ENCODE peak calls at places on chromosome 12, in nine cellular contexts. U is RWPE2, F is nephron progenitor cell, D is left lung, B is stomach, O is tibial nerve, K is GM13977, V is GM23338, N is fibroblast of pulmonary artery. R is an unnamed sample.

GRCh38 chr12:50351120-50352043 is 45.0 kb downstream of the FAM186A start:
- DNase-seq in N (peak), F (peak), B (peak), U (no peak), K (no peak), D (no peak), O (no peak), V (no peak), R (no peak)

GRCh38 chr12:92912052-92912451 is 17.0 kb downstream of the EEA1 start:
- DNase-seq in O (no peak), K (peak), V (no peak), U (peak), N (no peak), D (no peak), B (no peak), F (no peak), R (peak)

GRCh38 chr12:19894049-19894448 is 454.8 kb downstream of the AEBP2 start:
- DNase-seq in O (no peak), K (peak), U (no peak), N (peak), F (no peak), D (no peak), B (no peak), V (no peak), R (no peak)

GRCh38 chr12:53217049-53217929 is 10.2 kb upstream of the ITGB7 start:
- DNase-seq in O (no peak), U (no peak), D (peak), N (peak), K (no peak), V (peak), B (peak), F (no peak), R (peak)

GRCh38 chr12:69501154-69501895 is 31.1 kb downstream of the FRS2 start:
- DNase-seq in K (no peak), V (no peak), U (no peak), D (no peak), O (no peak), F (no peak), B (no peak), N (peak), R (no peak)

GRCh38 chr12:64006211-64006610 is 161.7 kb downstream of the SRGAP1 start:
- DNase-seq in U (no peak), D (no peak), N (peak), F (no peak), O (no peak), K (no peak), V (no peak), B (no peak), R (no peak)

GRCh38 chr12:121400332-121401139 is 618 bp downstream of the RNF34 start:
- DNase-seq in O (no peak), U (peak), D (peak), F (peak), N (peak), B (peak), K (peak), V (peak), R (peak)

GRCh38 chr12:62793256-62794217 is 141.4 kb downstream of the PPM1H start:
- DNase-seq in N (peak), K (peak), V (peak), O (peak), U (no peak), D (peak), B (peak), F (peak), R (peak)

GRCh38 chr12:94571556-94571955 is 78.8 kb downstream of the TMCC3 start:
- DNase-seq in F (no peak), B (peak), V (no peak), K (no peak), O (no peak), N (peak), D (no peak), U (peak), R (no peak)

GRCh38 chr12:25959069-25959961 is 833 bp downstream of the RASSF8 start:
- DNase-seq in U (no peak), D (peak), V (peak), F (peak), B (peak), O (no peak), K (no peak), N (peak), R (peak)

GRCh38 chr12:31772685-31773222 is 43.9 kb upstream of the AMN1 start:
- DNase-seq in N (no peak), U (no peak), V (peak), O (no peak), D (no peak), B (no peak), K (no peak), F (no peak), R (no peak)

GRCh38 chr12:128817115-128818015 is 6.4 kb downstream of the SLC15A4 start:
- DNase-seq in F (no peak), B (peak), D (no peak), O (no peak), V (no peak), N (peak), K (peak), U (no peak), R (peak)

GRCh38 chr12:121723200-121723599 is 10.6 kb downstream of the TMEM120B start:
- DNase-seq in B (no peak), U (no peak), D (no peak), V (no peak), O (no peak), N (no peak), F (no peak), K (no peak), R (no peak)

GRCh38 chr12:77888611-77889010 is 57.9 kb downstream of the NAV3 start:
- DNase-seq in D (no peak), U (no peak), N (peak), K (no peak), F (no peak), O (no peak), B (no peak), V (no peak), R (no peak)

GRCh38 chr12:113120670-113121370 is 14.7 kb downstream of the RASAL1 start:
- DNase-seq in B (no peak), F (no peak), O (no peak), V (peak), N (no peak), D (no peak), K (no peak), U (no peak), R (no peak)

GRCh38 chr12:62720661-62721330 is 214.2 kb downstream of the PPM1H start:
- DNase-seq in N (peak), V (no peak), K (no peak), U (no peak), F (no peak), B (no peak), D (no peak), O (peak), R (no peak)

GRCh38 chr12:1741154-1741949 is 50.5 kb downstream of the ADIPOR2 start:
- DNase-seq in K (no peak), O (no peak), U (no peak), D (no peak), B (no peak), N (no peak), F (no peak), V (no peak), R (no peak)

GRCh38 chr12:106841471-106842302 is 67.2 kb downstream of the RIC8B start:
- DNase-seq in N (peak), U (no peak), V (peak), B (no peak), K (peak), D (no peak), F (peak), O (no peak), R (peak)

GRCh38 chr12:62873826-62874448 is 61.0 kb downstream of the PPM1H start:
- DNase-seq in U (no peak), N (no peak), V (no peak), D (no peak), F (no peak), O (no peak), B (no peak), K (no peak), R (no peak)

GRCh38 chr12:28443337-28443736 is 253.1 kb downstream of the CCDC91 start:
- DNase-seq in N (no peak), U (no peak), V (no peak), D (no peak), O (no peak), K (no peak), F (no peak), B (no peak), R (no peak)

GRCh38 chr12:16282978-16283377 is 5.5 kb upstream of the SLC15A5 start:
- DNase-seq in K (no peak), B (no peak), N (no peak), U (no peak), V (no peak), F (no peak), O (no peak), D (no peak), R (no peak)

GRCh38 chr12:123150804-123151678 is at the start of gene PITPNM2:
- DNase-seq in V (peak), U (no peak), F (peak), O (peak), K (peak), B (peak), D (peak), N (peak), R (peak)

GRCh38 chr12:122322501-122322900 is 56.2 kb upstream of the VPS33A start:
- DNase-seq in V (no peak), N (peak), D (no peak), B (no peak), F (no peak), K (no peak), U (no peak), O (no peak), R (no peak)

GRCh38 chr12:24911284-24911791 is 37.6 kb downstream of the BCAT1 start:
- DNase-seq in V (no peak), K (no peak), O (no peak), U (no peak), D (no peak), B (no peak), F (no peak), N (peak), R (no peak)

GRCh38 chr12:124865728-124866127 is 2.1 kb upstream of the SCARB1 start:
- DNase-seq in F (no peak), D (no peak), K (no peak), V (no peak), N (no peak), B (peak), O (no peak), U (no peak), R (no peak)

GRCh38 chr12:131827961-131828534 is at the start of gene MMP17:
- DNase-seq in U (peak), O (peak), F (peak), D (peak), N (peak), V (peak), K (peak), B (no peak), R (peak)

GRCh38 chr12:105483691-105484090 is 153.2 kb downstream of the C12orf75 start:
- DNase-seq in U (no peak), O (no peak), D (no peak), F (no peak), B (no peak), K (no peak), N (no peak), V (no peak), R (no peak)

GRCh38 chr12:7856516-7856915 is 16.2 kb downstream of the SLC2A14 start:
- DNase-seq in N (no peak), K (no peak), B (no peak), O (no peak), F (no peak), V (no peak), U (no peak), D (no peak), R (no peak)

GRCh38 chr12:3328081-3328480 is 162.9 kb upstream of the PRMT8 start:
- DNase-seq in F (no peak), V (no peak), N (no peak), K (no peak), O (no peak), D (no peak), B (no peak), U (no peak), R (no peak)

GRCh38 chr12:55957106-55957859 is 8.6 kb downstream of the PMEL start:
- DNase-seq in V (no peak), N (no peak), K (no peak), D (no peak), F (no peak), B (peak), O (no peak), U (no peak), R (no peak)

GRCh38 chr12:123995023-123995422 is 22.0 kb downstream of the ZNF664 start:
- DNase-seq in V (no peak), B (no peak), F (no peak), D (no peak), O (no peak), N (peak), U (no peak), K (no peak), R (peak)

GRCh38 chr12:3014641-3015040 is 55.4 kb downstream of the TEAD4 start:
- DNase-seq in B (no peak), N (no peak), D (no peak), K (no peak), V (no peak), O (no peak), U (peak), F (no peak), R (no peak)

GRCh38 chr12:42756841-42757661 is 167.5 kb upstream of the PRICKLE1 start:
- DNase-seq in N (peak), O (no peak), K (peak), F (peak), D (no peak), B (no peak), U (peak), V (peak), R (no peak)

GRCh38 chr12:44968960-44969359 is 81.9 kb downstream of the DBX2 start:
- DNase-seq in U (no peak), D (no peak), K (no peak), N (no peak), F (no peak), O (no peak), V (no peak), B (no peak), R (no peak)

GRCh38 chr12:44976246-44976645 is 74.7 kb downstream of the DBX2 start:
- DNase-seq in O (no peak), B (no peak), K (no peak), N (no peak), U (no peak), F (no peak), V (no peak), D (no peak), R (no peak)

DNA sequence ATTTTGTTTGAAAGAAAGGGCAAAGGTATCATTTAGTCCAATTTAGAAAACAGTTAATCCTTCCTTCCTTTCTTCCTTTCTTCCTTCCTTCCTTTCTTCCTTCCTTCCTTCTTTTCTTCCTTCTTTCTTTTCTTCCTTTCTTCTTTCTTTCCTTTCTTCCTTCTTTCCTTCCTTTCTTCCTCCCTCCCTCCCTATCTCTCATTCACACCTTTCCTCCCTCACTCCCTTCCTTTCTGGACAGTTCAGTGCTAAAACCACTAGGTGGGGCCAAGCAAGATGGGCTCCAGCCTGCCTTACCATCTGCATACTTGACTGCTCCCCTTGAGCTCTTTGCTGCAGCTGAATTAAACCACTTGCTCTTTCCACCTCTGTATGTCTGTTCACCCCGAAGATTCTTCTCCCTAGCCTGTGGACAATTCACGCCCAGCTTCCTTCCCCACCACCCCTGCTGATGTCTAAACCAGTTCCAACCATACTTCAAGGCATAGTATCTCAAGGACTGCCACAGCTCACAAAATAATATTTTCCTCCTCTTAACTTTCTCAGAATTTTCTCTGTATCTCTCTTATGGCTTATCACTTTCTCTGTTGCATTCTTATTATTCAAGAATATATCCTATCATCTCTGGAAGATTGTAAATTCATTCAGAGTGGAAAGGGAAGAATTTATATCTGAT is 78.0 kb downstream of the DBX2 start:
- DNase-seq in D (no peak), U (no peak), V (peak), N (peak), O (no peak), B (no peak), F (peak), K (peak), R (peak)
- TF ChIP-seq CTCF in D (peak), U (peak), V (peak), N (peak), O (no peak), B (no peak), F (peak), K (peak), R (peak)

GRCh38 chr12:116276433-116277216 is 868 bp downstream of the MED13L start:
- DNase-seq in O (peak), V (peak), K (peak), B (peak), F (peak), D (peak), N (peak), U (no peak), R (peak)
- TF ChIP-seq CTCF in O (no peak), V (no peak), K (no peak), B (no peak), F (no peak), D (no peak), N (peak), U (peak), R (no peak)

DNA sequence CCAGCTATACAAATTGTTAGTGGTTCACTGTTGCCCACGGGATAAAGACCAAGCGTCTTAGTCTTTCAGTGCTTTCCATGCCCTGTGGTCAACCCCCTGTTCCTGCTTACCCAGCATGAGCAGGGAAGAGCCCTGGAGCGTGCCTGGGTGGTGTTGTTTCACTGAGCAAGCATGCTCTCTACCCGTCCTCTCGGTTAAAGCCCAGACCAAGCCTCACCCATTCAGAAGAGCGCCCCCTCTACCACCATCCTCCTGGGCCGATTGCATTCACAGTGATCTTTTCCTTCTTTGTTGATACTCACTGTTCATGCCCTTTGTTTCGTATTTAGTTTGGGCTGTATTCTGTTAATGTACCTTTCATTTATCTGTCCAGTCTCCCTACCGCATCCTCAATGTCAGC is 25.1 kb downstream of the DYRK4 start:
- DNase-seq in O (no peak), K (no peak), B (no peak), N (no peak), U (peak), V (peak), F (no peak), D (no peak), R (no peak)
- TF ChIP-seq CTCF in O (no peak), K (no peak), B (no peak), N (no peak), U (no peak), V (peak), F (no peak), D (no peak), R (no peak)

GRCh38 chr12:74910831-74911230 is 298.8 kb downstream of the KCNC2 start:
- DNase-seq in D (no peak), V (no peak), U (no peak), F (no peak), O (no peak), B (no peak), K (no peak), N (no peak), R (no peak)

GRCh38 chr12:74903522-74903921 is 306.1 kb downstream of the KCNC2 start:
- DNase-seq in D (no peak), B (no peak), V (peak), N (no peak), O (no peak), U (no peak), F (no peak), K (no peak), R (peak)

GRCh38 chr12:74900232-74900631 is 309.4 kb downstream of the KCNC2 start:
- DNase-seq in U (no peak), K (no peak), D (no peak), O (no peak), V (no peak), B (no peak), F (no peak), N (no peak), R (no peak)

GRCh38 chr12:74906224-74906623 is 303.4 kb downstream of the KCNC2 start:
- DNase-seq in K (no peak), B (no peak), D (no peak), N (no peak), O (no peak), U (no peak), F (no peak), V (peak), R (no peak)
- TF ChIP-seq CTCF in K (no peak), B (no peak), D (no peak), N (no peak), O (no peak), U (no peak), F (no peak), V (peak), R (no peak)

R was measured in activated CD8-positive, alpha-beta T cell treated with anti-CD3 and anti-CD28 coated beads for 36 hours.